ENCODE peak calls at places on chromosomes 11 and 22, in ten cellular contexts. P is OCI-LY7; G is transverse colon; V is psoas muscle; I is Peyer's patch; X is CD4-positive, CD25-positive, alpha-beta regulatory T cell; M is cardiac muscle cell; D is pancreas; Y is GM23248; U is PC-9. O is an unnamed sample.

GRCh38 chr11:84384637-84385227 is 1098.6 kb upstream of the CCDC90B start:
- DNase-seq in P (peak; percentile 53), G (peak; percentile 18), V (peak; percentile 16), I (peak; percentile 31), X (no peak), M (peak; percentile 62), D (peak; percentile 17), Y (peak; percentile 63), U (peak; percentile 27), O (no peak)

GRCh38 chr11:11735586-11735985 is 106.2 kb upstream of the USP47 start:
- DNase-seq in P (no peak), G (no peak), V (no peak), I (no peak), X (no peak), M (peak; percentile 23), D (no peak), Y (no peak), U (no peak), O (no peak)

GRCh38 chr22:48618326-48618725 is 1209.3 kb downstream of the BRD1 start:
- DNase-seq in P (no peak), G (no peak), V (no peak), I (no peak), X (no peak), M (no peak), D (no peak), Y (no peak), U (no peak), O (no peak)

GRCh38 chr11:68202165-68202564 is 10.9 kb downstream of the KMT5B start:
- DNase-seq in P (no peak), G (no peak), V (no peak), I (no peak), X (no peak), M (no peak), D (no peak), Y (no peak), U (no peak), O (no peak)

GRCh38 chr11:118916842-118917388 is 8.8 kb downstream of the BCL9L start:
- DNase-seq in P (no peak), G (peak; percentile 55), V (peak; percentile 74), I (no peak), X (no peak), M (peak; percentile 59), D (peak; percentile 43), Y (peak; percentile 89), U (peak; percentile 74), O (no peak)

GRCh38 chr11:90286640-90287039 is 63.8 kb upstream of the CHORDC1 start:
- DNase-seq in P (no peak), G (no peak), V (no peak), I (no peak), X (no peak), M (no peak), D (no peak), Y (no peak), U (no peak), O (no peak)

GRCh38 chr11:131688056-131688693 is 317.8 kb downstream of the NTM start:
- DNase-seq in P (peak; percentile 46), G (peak; percentile 34), V (peak; percentile 51), I (no peak), X (no peak), M (peak; percentile 68), D (no peak), Y (peak; percentile 81), U (peak; percentile 37), O (no peak)

GRCh38 chr22:38699784-38700183 is 959 bp downstream of the JOSD1 start:
- DNase-seq in P (no peak), G (no peak), V (no peak), I (no peak), X (no peak), M (no peak), D (no peak), Y (peak; percentile 83), U (no peak), O (no peak)

GRCh38 chr11:118068206-118068944 is 8.5 kb upstream of the TMPRSS4 start:
- DNase-seq in P (no peak), G (no peak), V (no peak), I (no peak), X (no peak), M (peak; percentile 42), D (no peak), Y (no peak), U (no peak), O (no peak)

GRCh38 chr22:35315855-35316745 is 16.4 kb downstream of the TOM1 start:
- DNase-seq in P (no peak), G (no peak), V (peak; percentile 76), I (no peak), X (no peak), M (no peak), D (no peak), Y (no peak), U (no peak), O (peak; percentile 64)

GRCh38 chr11:35980646-35981402 is 37.0 kb downstream of the LDLRAD3 start:
- DNase-seq in P (no peak), G (no peak), V (no peak), I (no peak), X (no peak), M (no peak), D (no peak), Y (no peak), U (no peak), O (no peak)

GRCh38 chr11:61041755-61042518 is 60.4 kb upstream of the CD5 start:
- DNase-seq in P (peak; percentile 76), G (peak; percentile 62), V (no peak), I (peak; percentile 82), X (peak; percentile 70), M (peak; percentile 82), D (no peak), Y (no peak), U (peak; percentile 50), O (peak; percentile 93)

DNA sequence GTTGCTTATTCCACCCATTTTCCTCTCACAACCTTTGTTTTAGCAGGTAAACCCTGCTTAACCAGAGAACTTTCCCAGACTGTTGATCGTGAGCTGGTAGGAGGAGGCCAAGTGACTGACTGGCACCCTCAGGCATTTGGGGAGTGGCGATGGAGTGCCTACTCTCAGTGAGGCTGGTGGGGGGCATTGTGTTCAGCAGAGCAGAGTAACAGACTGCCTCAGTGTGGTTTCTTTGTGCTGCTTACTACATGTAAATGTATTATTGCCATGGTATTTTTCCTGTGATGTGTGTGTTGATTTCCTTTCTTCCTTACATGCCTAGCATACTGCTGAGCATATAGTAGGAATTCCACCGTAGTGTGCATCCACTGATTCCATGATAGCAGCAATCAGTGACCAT is 2.6 kb downstream of the MARK2 start:
- DNase-seq in P (no peak), G (no peak), V (no peak), I (no peak), X (no peak), M (no peak), D (no peak), Y (peak; percentile 67), U (peak; percentile 78), O (no peak)
- H3K4me1 ChIP-seq in P (peaks cover 42% of the 10 kb centered on the region), G (peaks cover 35% of the 10 kb centered on the region), V (peaks cover 53% of the 10 kb centered on the region), I (peaks cover 9% of the 10 kb centered on the region), X (peaks cover 60% of the 10 kb centered on the region), M (peaks cover 52% of the 10 kb centered on the region), D (peaks cover 40% of the 10 kb centered on the region), Y (peaks cover 32% of the 10 kb centered on the region), U (peaks cover 75% of the 10 kb centered on the region), O (peaks cover 73% of the 10 kb centered on the region)

GRCh38 chr22:21659864-21660525 is 5.8 kb upstream of the PPIL2 start:
- DNase-seq in P (no peak), G (no peak), V (no peak), I (no peak), X (no peak), M (no peak), D (no peak), Y (no peak), U (no peak), O (no peak)

GRCh38 chr22:21663738-21664137 is 2.1 kb upstream of the PPIL2 start:
- DNase-seq in P (no peak), G (no peak), V (no peak), I (no peak), X (no peak), M (no peak), D (no peak), Y (no peak), U (no peak), O (no peak)

GRCh38 chr22:21657361-21658118 is 8.3 kb upstream of the PPIL2 start:
- DNase-seq in P (peak; percentile 85), G (peak; percentile 89), V (peak; percentile 73), I (peak; percentile 87), X (peak; percentile 80), M (peak; percentile 88), D (peak; percentile 81), Y (peak; percentile 61), U (peak; percentile 73), O (peak; percentile 95)

GRCh38 chr22:21661991-21662390 is 3.8 kb upstream of the PPIL2 start:
- DNase-seq in P (no peak), G (no peak), V (no peak), I (no peak), X (no peak), M (no peak), D (no peak), Y (no peak), U (no peak), O (no peak)

GRCh38 chr22:21660904-21661303 is 4.9 kb upstream of the PPIL2 start:
- DNase-seq in P (no peak), G (no peak), V (no peak), I (no peak), X (no peak), M (no peak), D (no peak), Y (no peak), U (no peak), O (no peak)
- H3K4me1 ChIP-seq in P (peaks cover 31% of the 10 kb centered on the region), G (peaks cover 5% of the 10 kb centered on the region), V (peaks cover 4% of the 10 kb centered on the region), I (no peaks in the 10 kb centered on the region), X (peaks cover 16% of the 10 kb centered on the region), M (no peaks in the 10 kb centered on the region), D (no peaks in the 10 kb centered on the region), Y (no peaks in the 10 kb centered on the region), U (peaks cover 5% of the 10 kb centered on the region), O (no peaks in the 10 kb centered on the region)

DNA sequence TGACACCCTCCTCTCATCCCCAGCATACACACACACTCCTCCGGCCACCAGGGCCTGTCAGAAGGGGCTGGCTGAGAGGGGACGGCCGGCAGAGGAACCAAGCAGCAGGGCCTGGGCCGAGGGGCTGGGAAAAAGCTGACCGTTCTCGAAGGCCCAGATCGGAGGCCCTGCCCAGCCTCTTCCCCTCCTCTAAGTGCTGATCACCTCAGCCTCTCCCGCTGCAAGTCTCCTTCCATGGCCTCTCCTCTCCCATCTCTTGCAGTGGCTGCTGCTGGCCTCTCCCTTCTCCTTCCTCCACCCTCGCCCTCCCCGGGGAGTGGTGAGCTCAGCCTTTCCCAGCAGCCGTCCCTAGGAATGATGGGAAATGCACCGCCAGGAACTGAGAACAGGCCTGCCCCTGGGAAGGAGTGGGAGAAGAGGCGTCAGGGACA is 39.6 kb downstream of the ARRB1 start:
- DNase-seq in P (no peak), G (peak; percentile 82), V (peak; percentile 85), I (no peak), X (no peak), M (no peak), D (peak; percentile 50), Y (peak; percentile 68), U (no peak), O (no peak)
- H3K4me1 ChIP-seq in P (no peaks in the 10 kb centered on the region), G (peaks cover 38% of the 10 kb centered on the region), V (peaks cover 27% of the 10 kb centered on the region), I (no peaks in the 10 kb centered on the region), X (no peaks in the 10 kb centered on the region), M (no peaks in the 10 kb centered on the region), D (no peaks in the 10 kb centered on the region), Y (peaks cover 10% of the 10 kb centered on the region), U (no peaks in the 10 kb centered on the region), O (peaks cover 26% of the 10 kb centered on the region)

DNA sequence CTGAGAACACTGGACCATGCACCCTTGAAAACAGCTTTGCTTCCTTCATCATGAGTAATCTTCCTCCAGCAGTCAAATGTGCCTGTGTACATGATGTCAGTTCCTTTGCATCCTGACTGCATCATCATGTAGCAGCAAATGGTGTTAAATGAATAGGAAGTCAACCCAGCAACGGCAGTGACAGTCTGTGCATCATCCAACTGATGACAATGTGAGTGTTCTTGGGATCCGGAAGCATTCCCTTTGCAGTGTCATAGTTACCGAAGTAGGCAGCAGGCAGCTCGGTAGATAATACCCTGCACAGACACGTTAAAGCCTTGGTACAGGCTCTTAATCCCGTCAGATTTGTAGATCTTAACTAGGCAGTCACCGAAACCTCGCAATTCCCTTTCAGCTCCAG is 2.5 kb downstream of the WBP2NL start:
- DNase-seq in P (no peak), G (no peak), V (no peak), I (no peak), X (no peak), M (no peak), D (no peak), Y (peak; percentile 20), U (no peak), O (no peak)
- H3K4me1 ChIP-seq in P (peaks cover 8% of the 10 kb centered on the region), G (no peaks in the 10 kb centered on the region), V (no peaks in the 10 kb centered on the region), I (no peaks in the 10 kb centered on the region), X (peaks cover 16% of the 10 kb centered on the region), M (no peaks in the 10 kb centered on the region), D (no peaks in the 10 kb centered on the region), Y (no peaks in the 10 kb centered on the region), U (peaks cover 16% of the 10 kb centered on the region), O (peaks cover 4% of the 10 kb centered on the region)

O was measured in spleen.